ENCODE peak calls at places on chromosomes 16 and 17, in seven cellular contexts. One of them, this sample, is unnamed.

GRCh38 chr16:88633684-88634140 is 4.7 kb upstream of the IL17C start:
- DNase-seq in keratinocyte: no peak
- DNase-seq in A549: peak
- DNase-seq in neuronal stem cell: no peak
- DNase-seq in left ventricle myocardium inferior: no peak
- DNase-seq in AG04449: no peak
- DNase-seq in K562: peak
- DNase-seq in this sample: peak

GRCh38 chr16:56277040-56277439 is 85.8 kb downstream of the GNAO1 start:
- DNase-seq in keratinocyte: no peak
- DNase-seq in A549: peak
- DNase-seq in neuronal stem cell: no peak
- DNase-seq in left ventricle myocardium inferior: no peak
- DNase-seq in AG04449: no peak
- DNase-seq in K562: no peak
- DNase-seq in this sample: no peak

GRCh38 chr17:71709271-71709670 is 411.5 kb upstream of the SOX9 start:
- DNase-seq in keratinocyte: no peak
- DNase-seq in A549: no peak
- DNase-seq in neuronal stem cell: no peak
- DNase-seq in left ventricle myocardium inferior: no peak
- DNase-seq in AG04449: no peak
- DNase-seq in K562: no peak
- DNase-seq in this sample: no peak

GRCh38 chr17:31663576-31663975 is 195.5 kb downstream of the COPRS start:
- DNase-seq in keratinocyte: no peak
- DNase-seq in A549: peak
- DNase-seq in neuronal stem cell: no peak
- DNase-seq in left ventricle myocardium inferior: no peak
- DNase-seq in AG04449: no peak
- DNase-seq in K562: no peak
- DNase-seq in this sample: no peak

GRCh38 chr17:42193216-42194132 is 820 bp downstream of the GHDC start:
- DNase-seq in keratinocyte: no peak
- DNase-seq in A549: no peak
- DNase-seq in neuronal stem cell: no peak
- DNase-seq in left ventricle myocardium inferior: no peak
- DNase-seq in AG04449: no peak
- DNase-seq in K562: no peak
- DNase-seq in this sample: no peak

GRCh38 chr17:17258998-17259397 is 22.0 kb upstream of the FLCN start:
- DNase-seq in keratinocyte: no peak
- DNase-seq in A549: no peak
- DNase-seq in neuronal stem cell: no peak
- DNase-seq in left ventricle myocardium inferior: no peak
- DNase-seq in AG04449: no peak
- DNase-seq in K562: no peak
- DNase-seq in this sample: no peak

GRCh38 chr16:13245713-13246377 is 344.4 kb downstream of the SHISA9 start:
- DNase-seq in keratinocyte: no peak
- DNase-seq in A549: no peak
- DNase-seq in neuronal stem cell: no peak
- DNase-seq in left ventricle myocardium inferior: no peak
- DNase-seq in AG04449: no peak
- DNase-seq in K562: no peak
- DNase-seq in this sample: no peak

GRCh38 chr17:39653316-39653661 is 11.9 kb upstream of the TCAP start:
- DNase-seq in keratinocyte: no peak
- DNase-seq in A549: no peak
- DNase-seq in neuronal stem cell: no peak
- DNase-seq in left ventricle myocardium inferior: no peak
- DNase-seq in AG04449: no peak
- DNase-seq in K562: peak
- DNase-seq in this sample: no peak

GRCh38 chr17:82091264-82092066 is 6.6 kb downstream of the FASN start:
- DNase-seq in keratinocyte: no peak
- DNase-seq in A549: no peak
- DNase-seq in neuronal stem cell: no peak
- DNase-seq in left ventricle myocardium inferior: peak
- DNase-seq in AG04449: no peak
- DNase-seq in K562: no peak
- DNase-seq in this sample: no peak

GRCh38 chr17:39591958-39592954 is 15.5 kb downstream of the NEUROD2 start:
- DNase-seq in keratinocyte: no peak
- DNase-seq in A549: peak
- DNase-seq in neuronal stem cell: peak
- DNase-seq in left ventricle myocardium inferior: no peak
- DNase-seq in AG04449: no peak
- DNase-seq in K562: peak
- DNase-seq in this sample: peak

GRCh38 chr17:42843358-42843934 is 934 bp upstream of the AOC2 start:
- DNase-seq in keratinocyte: no peak
- DNase-seq in A549: peak
- DNase-seq in neuronal stem cell: no peak
- DNase-seq in left ventricle myocardium inferior: no peak
- DNase-seq in AG04449: no peak
- DNase-seq in K562: peak
- DNase-seq in this sample: peak

GRCh38 chr17:38749222-38750043 is 1.3 kb upstream of the PCGF2 start:
- DNase-seq in keratinocyte: no peak
- DNase-seq in A549: peak
- DNase-seq in neuronal stem cell: peak
- DNase-seq in left ventricle myocardium inferior: peak
- DNase-seq in AG04449: no peak
- DNase-seq in K562: peak
- DNase-seq in this sample: no peak

GRCh38 chr17:40550608-40551007 is 14.7 kb downstream of the CCR7 start:
- DNase-seq in keratinocyte: no peak
- DNase-seq in A549: peak
- DNase-seq in neuronal stem cell: no peak
- DNase-seq in left ventricle myocardium inferior: peak
- DNase-seq in AG04449: peak
- DNase-seq in K562: no peak
- DNase-seq in this sample: no peak

GRCh38 chr16:12092347-12092882 is 115.9 kb downstream of the SNX29 start:
- DNase-seq in keratinocyte: no peak
- DNase-seq in A549: peak
- DNase-seq in neuronal stem cell: no peak
- DNase-seq in left ventricle myocardium inferior: no peak
- DNase-seq in AG04449: peak
- DNase-seq in K562: no peak
- DNase-seq in this sample: peak

GRCh38 chr16:81486555-81487061 is 42.0 kb downstream of the CMIP start:
- DNase-seq in keratinocyte: no peak
- DNase-seq in A549: no peak
- DNase-seq in neuronal stem cell: no peak
- DNase-seq in left ventricle myocardium inferior: peak
- DNase-seq in AG04449: no peak
- DNase-seq in K562: no peak
- DNase-seq in this sample: no peak

GRCh38 chr16:8887952-8888560 is 5.9 kb downstream of the LITAFD start:
- DNase-seq in keratinocyte: no peak
- DNase-seq in A549: no peak
- DNase-seq in neuronal stem cell: no peak
- DNase-seq in left ventricle myocardium inferior: peak
- DNase-seq in AG04449: no peak
- DNase-seq in K562: peak
- DNase-seq in this sample: no peak

GRCh38 chr17:42072323-42073187 is 22.2 kb upstream of the C17orf113 start:
- DNase-seq in keratinocyte: no peak
- DNase-seq in A549: no peak
- DNase-seq in neuronal stem cell: no peak
- DNase-seq in left ventricle myocardium inferior: no peak
- DNase-seq in AG04449: no peak
- DNase-seq in K562: peak
- DNase-seq in this sample: no peak

GRCh38 chr17:78831688-78832540 is 8.7 kb downstream of the USP36 start:
- DNase-seq in keratinocyte: no peak
- DNase-seq in A549: no peak
- DNase-seq in neuronal stem cell: no peak
- DNase-seq in left ventricle myocardium inferior: no peak
- DNase-seq in AG04449: no peak
- DNase-seq in K562: no peak
- DNase-seq in this sample: no peak

GRCh38 chr17:2180768-2181167 is 122.8 kb downstream of the SMG6 start:
- DNase-seq in keratinocyte: no peak
- DNase-seq in A549: no peak
- DNase-seq in neuronal stem cell: no peak
- DNase-seq in left ventricle myocardium inferior: no peak
- DNase-seq in AG04449: no peak
- DNase-seq in K562: no peak
- DNase-seq in this sample: no peak

GRCh38 chr17:2183346-2183745 is 120.2 kb downstream of the SMG6 start:
- DNase-seq in keratinocyte: no peak
- DNase-seq in A549: no peak
- DNase-seq in neuronal stem cell: no peak
- DNase-seq in left ventricle myocardium inferior: no peak
- DNase-seq in AG04449: no peak
- DNase-seq in K562: no peak
- DNase-seq in this sample: no peak

GRCh38 chr17:2179615-2180295 is 123.8 kb downstream of the SMG6 start:
- DNase-seq in keratinocyte: no peak
- DNase-seq in A549: no peak
- DNase-seq in neuronal stem cell: no peak
- DNase-seq in left ventricle myocardium inferior: peak
- DNase-seq in AG04449: no peak
- DNase-seq in K562: no peak
- DNase-seq in this sample: no peak

GRCh38 chr17:2178798-2179505 is 124.0 kb downstream of the HIC1 start:
- DNase-seq in keratinocyte: no peak
- DNase-seq in A549: no peak
- DNase-seq in neuronal stem cell: no peak
- DNase-seq in left ventricle myocardium inferior: peak
- DNase-seq in AG04449: no peak
- DNase-seq in K562: no peak
- DNase-seq in this sample: no peak

DNA sequence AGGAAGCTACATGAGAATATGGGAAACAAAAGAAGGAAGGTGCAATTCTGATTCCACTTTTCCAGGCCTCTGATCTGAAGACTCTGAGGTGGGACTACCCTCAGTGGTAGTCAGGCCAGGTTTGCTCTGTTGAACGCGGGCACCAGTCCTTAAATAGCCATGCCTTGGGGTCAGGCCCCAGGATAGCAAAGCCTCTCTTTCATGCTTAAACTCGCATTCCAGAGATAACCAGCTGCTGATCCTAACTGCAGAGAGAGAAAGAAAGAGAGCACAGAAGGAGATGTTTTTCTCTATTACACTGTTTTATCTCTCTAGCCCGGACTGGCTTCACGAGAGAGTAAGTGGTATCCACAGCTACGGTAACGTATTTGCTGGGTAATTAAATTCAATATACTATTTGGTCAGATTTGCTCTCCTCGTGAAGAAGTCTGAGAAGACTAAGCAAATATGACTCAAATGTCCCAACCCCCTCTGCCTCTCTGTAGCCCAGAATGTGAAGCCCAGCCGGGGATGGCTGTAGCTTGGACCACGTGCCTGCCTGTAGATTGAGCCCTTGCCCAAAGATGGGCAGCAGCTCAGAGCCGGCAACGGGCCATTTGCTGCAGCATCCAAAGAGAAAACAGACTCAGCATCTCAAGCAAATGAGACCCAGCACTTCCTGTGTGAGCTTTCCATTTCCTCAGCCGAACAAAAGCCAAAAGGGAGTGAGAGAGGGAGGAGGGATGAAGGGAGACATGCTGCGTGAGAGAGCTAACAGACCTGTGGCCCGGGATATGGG is 122.2 kb downstream of the SMG6 start:
- DNase-seq in keratinocyte: no peak
- DNase-seq in A549: no peak
- DNase-seq in neuronal stem cell: no peak
- DNase-seq in left ventricle myocardium inferior: peak
- DNase-seq in AG04449: peak
- DNase-seq in K562: no peak
- DNase-seq in this sample: peak
- H3K4me3 ChIP-seq in keratinocyte: no peak
- H3K4me3 ChIP-seq in A549: no peak
- H3K4me3 ChIP-seq in neuronal stem cell: no peak
- H3K4me3 ChIP-seq in left ventricle myocardium inferior: peak
- H3K4me3 ChIP-seq in AG04449: no peak
- H3K4me3 ChIP-seq in K562: no peak
- H3K4me3 ChIP-seq in this sample: no peak

DNA sequence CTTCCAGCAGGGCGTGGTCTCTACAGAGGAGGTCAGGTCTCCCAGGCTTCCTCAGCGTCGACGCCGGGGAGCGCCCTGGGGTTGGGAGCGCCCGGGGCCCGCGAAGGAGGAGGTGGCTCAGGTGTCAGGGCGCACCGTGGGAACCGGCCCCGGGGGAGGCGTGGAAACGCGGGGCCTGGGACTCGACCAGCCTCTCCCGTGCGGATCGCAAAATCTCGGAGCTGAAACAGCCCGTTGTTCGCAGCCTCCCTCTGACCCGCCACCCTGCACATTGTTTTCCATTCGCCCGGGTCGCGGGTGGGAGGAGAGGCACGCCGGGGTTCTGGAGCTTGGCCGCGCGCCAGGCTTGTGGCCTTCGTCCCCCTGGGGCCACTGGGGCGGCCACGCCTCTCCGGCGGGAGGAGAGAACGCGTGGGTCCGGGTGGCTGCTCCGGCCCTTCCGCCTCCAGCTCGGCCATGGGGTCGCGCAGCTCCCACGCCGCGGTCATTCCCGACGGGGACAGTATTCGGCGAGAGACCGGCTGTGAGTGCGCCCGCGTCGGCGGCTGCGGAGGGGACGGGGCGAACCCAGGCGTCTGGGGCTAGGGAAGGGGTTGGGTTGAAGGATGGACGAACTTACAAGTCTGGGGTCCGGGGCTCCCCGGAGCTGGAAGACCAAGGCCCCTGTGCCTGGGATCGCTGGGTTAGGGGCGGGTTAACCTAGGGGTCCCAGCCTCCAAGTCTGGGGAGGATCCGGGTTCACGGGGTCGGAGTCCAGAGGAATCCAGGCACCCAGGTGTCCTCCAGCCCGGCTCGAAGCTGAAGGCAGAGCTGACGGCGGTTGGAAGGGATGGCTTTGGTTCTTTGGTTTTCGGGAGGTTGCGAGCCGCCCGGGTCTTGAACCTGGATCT is at the start of gene CHP2:
- DNase-seq in keratinocyte: no peak
- DNase-seq in A549: no peak
- DNase-seq in neuronal stem cell: no peak
- DNase-seq in left ventricle myocardium inferior: no peak
- DNase-seq in AG04449: no peak
- DNase-seq in K562: peak
- DNase-seq in this sample: no peak
- H3K4me3 ChIP-seq in keratinocyte: peak
- H3K4me3 ChIP-seq in A549: peak
- H3K4me3 ChIP-seq in neuronal stem cell: peak
- H3K4me3 ChIP-seq in left ventricle myocardium inferior: peak
- H3K4me3 ChIP-seq in AG04449: no peak
- H3K4me3 ChIP-seq in K562: peak
- H3K4me3 ChIP-seq in this sample: peak

GRCh38 chr16:21611178-21611545 is 11.8 kb downstream of the METTL9 start:
- DNase-seq in keratinocyte: no peak
- DNase-seq in A549: no peak
- DNase-seq in neuronal stem cell: no peak
- DNase-seq in left ventricle myocardium inferior: no peak
- DNase-seq in AG04449: no peak
- DNase-seq in K562: no peak
- DNase-seq in this sample: peak
- H3K4me3 ChIP-seq in keratinocyte: no peak
- H3K4me3 ChIP-seq in A549: no peak
- H3K4me3 ChIP-seq in neuronal stem cell: no peak
- H3K4me3 ChIP-seq in left ventricle myocardium inferior: no peak
- H3K4me3 ChIP-seq in AG04449: no peak
- H3K4me3 ChIP-seq in K562: no peak
- H3K4me3 ChIP-seq in this sample: peak

GRCh38 chr16:75108792-75109731 is 7.5 kb downstream of the LDHD start:
- DNase-seq in keratinocyte: peak
- DNase-seq in A549: peak
- DNase-seq in neuronal stem cell: no peak
- DNase-seq in left ventricle myocardium inferior: peak
- DNase-seq in AG04449: peak
- DNase-seq in K562: no peak
- DNase-seq in this sample: peak
- H3K4me3 ChIP-seq in keratinocyte: peak
- H3K4me3 ChIP-seq in A549: no peak
- H3K4me3 ChIP-seq in neuronal stem cell: no peak
- H3K4me3 ChIP-seq in left ventricle myocardium inferior: peak
- H3K4me3 ChIP-seq in AG04449: no peak
- H3K4me3 ChIP-seq in K562: no peak
- H3K4me3 ChIP-seq in this sample: no peak

This sample was measured in bronchial epithelial cell.